ENCODE peak calls at places on chromosomes 11 and 22, in seven cellular contexts. K is small intestine, N is T follicular helper cell, G is NCI-H345, J is tibial artery, C is fibroblast of lung, U is NCI-H748 treated with DMSO at 0.1 percent for 48 hours. H is an unnamed sample.

GRCh38 chr22:50626856-50627451 is 998 bp downstream of the ARSA start:
- DNase-seq in K (no peak), J (no peak), U (no peak), C (no peak), G (no peak), N (no peak), H (no peak)

GRCh38 chr11:18011633-18012313 is 1.1 kb downstream of the SERGEF start:
- DNase-seq in G (no peak), K (no peak), U (peak; percentile 18), N (no peak), C (no peak), J (no peak), H (peak; percentile 43)

GRCh38 chr11:125062931-125063428 is at the start of gene SLC37A2:
- DNase-seq in N (no peak), U (no peak), K (peak; percentile 67), J (peak; percentile 67), C (peak; percentile 49), G (peak; percentile 12), H (peak; percentile 9)

GRCh38 chr22:36764641-36765040 is 11.3 kb downstream of the IFT27 start:
- DNase-seq in N (no peak), K (no peak), J (no peak), U (no peak), G (no peak), C (no peak), H (no peak)

GRCh38 chr22:29044657-29045176 is 16.9 kb downstream of the C22orf31 start:
- DNase-seq in K (no peak), U (no peak), C (peak; percentile 70), J (peak; percentile 37), N (no peak), G (no peak), H (no peak)

GRCh38 chr22:35894937-35895708 is 133.5 kb downstream of the RBFOX2 start:
- DNase-seq in U (no peak), K (peak; percentile 9), J (peak; percentile 47), G (peak; percentile 21), N (no peak), C (peak; percentile 95), H (no peak)

GRCh38 chr11:120938255-120938654 is 85.6 kb upstream of the TBCEL start:
- DNase-seq in G (no peak), C (no peak), N (no peak), K (no peak), U (no peak), J (no peak), H (no peak)

GRCh38 chr11:41522899-41523672 is 63.6 kb upstream of the LRRC4C start:
- DNase-seq in J (no peak), U (no peak), N (no peak), G (no peak), K (no peak), C (no peak), H (no peak)

GRCh38 chr11:47342036-47342803 is 10.3 kb downstream of the MYBPC3 start:
- DNase-seq in U (no peak), G (no peak), K (no peak), N (no peak), J (no peak), C (no peak), H (no peak)

GRCh38 chr11:70895061-70895670 is 357.2 kb downstream of the SHANK2 start:
- DNase-seq in J (no peak), N (no peak), U (no peak), G (no peak), C (no peak), K (no peak), H (no peak)

GRCh38 chr11:13073119-13073981 is 64.2 kb downstream of the RASSF10 start:
- DNase-seq in N (no peak), K (no peak), J (no peak), C (no peak), G (no peak), U (no peak), H (no peak)

GRCh38 chr22:20636945-20637344 is 129.5 kb downstream of the MED15 start:
- DNase-seq in U (no peak), J (no peak), C (no peak), N (no peak), K (no peak), G (no peak), H (no peak)

GRCh38 chr11:123173040-123173855 is 21.8 kb downstream of the CLMP start:
- DNase-seq in U (no peak), C (peak; percentile 97), N (no peak), J (no peak), G (no peak), K (no peak), H (no peak)

GRCh38 chr11:93577291-93577690 is 34.1 kb upstream of the SMCO4 start:
- DNase-seq in C (peak; percentile 73), K (no peak), J (no peak), G (no peak), U (no peak), N (no peak), H (no peak)

GRCh38 chr22:19287889-19288288 is 3.6 kb downstream of the CLTCL1 start:
- DNase-seq in G (no peak), N (no peak), U (no peak), C (peak; percentile 75), J (no peak), K (no peak), H (no peak)

GRCh38 chr11:11608783-11609232 is 13.0 kb downstream of the GALNT18 start:
- DNase-seq in K (no peak), G (peak; percentile 24), C (peak; percentile 37), J (no peak), U (no peak), N (no peak), H (no peak)

GRCh38 chr11:116166788-116167465 is 605.9 kb downstream of the BUD13 start:
- DNase-seq in K (no peak), C (no peak), J (no peak), G (no peak), U (no peak), N (no peak), H (no peak)

GRCh38 chr11:31711137-31711536 is 100.0 kb downstream of the PAX6 start:
- DNase-seq in G (peak; percentile 44), U (peak; percentile 21), J (no peak), K (no peak), N (no peak), C (no peak), H (no peak)

GRCh38 chr22:48880749-48881148 is 946.9 kb downstream of the BRD1 start:
- DNase-seq in G (no peak), J (no peak), U (no peak), C (no peak), K (no peak), N (no peak), H (no peak)

GRCh38 chr11:67271548-67272284 is 5.4 kb downstream of the GRK2 start:
- DNase-seq in K (peak; percentile 20), G (no peak), U (no peak), N (no peak), J (peak; percentile 45), C (no peak), H (peak; percentile 35)

GRCh38 chr11:115078461-115079438 is 400.4 kb downstream of the NXPE2 start:
- DNase-seq in K (no peak), J (no peak), U (peak; percentile 56), N (no peak), G (peak; percentile 54), C (no peak), H (no peak)

GRCh38 chr22:31945478-31945815 is 1.1 kb downstream of the YWHAH start:
- DNase-seq in N (no peak), U (peak; percentile 1), J (no peak), K (peak; percentile 32), G (no peak), C (no peak), H (no peak)

GRCh38 chr11:126662055-126662790 is 306.7 kb downstream of the ST3GAL4 start:
- DNase-seq in U (no peak), K (no peak), J (no peak), N (no peak), C (no peak), G (no peak), H (no peak)

GRCh38 chr11:2673250-2673610 is 26.6 kb downstream of the KCNQ1OT1 start:
- DNase-seq in U (no peak), G (no peak), N (no peak), J (peak; percentile 10), K (no peak), C (no peak), H (no peak)

GRCh38 chr11:19573666-19574065 is 139.0 kb upstream of the NAV2 start:
- DNase-seq in J (no peak), K (no peak), C (no peak), U (no peak), N (no peak), G (peak; percentile 67), H (no peak)

GRCh38 chr11:88337342-88338222 is at the start of gene CTSC:
- DNase-seq in N (peak; percentile 77), G (peak; percentile 67), K (peak; percentile 92), U (no peak), C (peak; percentile 86), J (peak; percentile 90), H (peak; percentile 72)

GRCh38 chr11:92317222-92317621 is 92.6 kb downstream of the FAT3 start:
- DNase-seq in G (no peak), K (no peak), N (no peak), U (no peak), C (no peak), J (no peak), H (no peak)

GRCh38 chr11:83459802-83460201 is 173.6 kb upstream of the CCDC90B start:
- DNase-seq in U (no peak), G (no peak), C (no peak), K (no peak), N (no peak), J (no peak), H (no peak)

GRCh38 chr11:36718481-36718880 is 120.4 kb upstream of the RAG2 start:
- DNase-seq in N (no peak), U (no peak), C (no peak), K (no peak), G (no peak), J (no peak), H (no peak)

GRCh38 chr11:114040706-114041211 is 18.8 kb upstream of the ZBTB16 start:
- DNase-seq in U (no peak), G (no peak), J (no peak), C (peak; percentile 85), K (peak; percentile 95), N (no peak), H (no peak)

GRCh38 chr11:122879785-122880184 is 2.8 kb upstream of the JHY start:
- DNase-seq in G (peak; percentile 33), J (no peak), K (no peak), C (no peak), U (peak; percentile 7), N (no peak), H (no peak)

GRCh38 chr11:45918331-45918941 is 759 bp upstream of the PEX16 start:
- DNase-seq in J (peak; percentile 82), K (peak; percentile 85), G (peak; percentile 80), C (peak; percentile 63), U (peak; percentile 80), N (peak; percentile 36), H (peak; percentile 14)

GRCh38 chr11:83069441-83070043 is 2.2 kb downstream of the RAB30 start:
- DNase-seq in C (no peak), U (no peak), K (no peak), N (no peak), G (peak; percentile 10), J (no peak), H (no peak)

GRCh38 chr22:33455036-33455435 is 396.9 kb upstream of the SYN3 start:
- DNase-seq in U (no peak), N (no peak), K (no peak), G (no peak), C (no peak), J (no peak), H (no peak)